ENCODE peak calls at places on chromosomes 13 and 19, in five cellular contexts. U is progenitor cell of endocrine pancreas, G is fibroblast of villous mesenchyme, J is BE2C, Z is uterus. D is an unnamed sample.

GRCh38 chr19:39830847-39831246 is 3.1 kb downstream of the DYRK1B start:
- DNase-seq in U (no peak), G (no peak), J (no peak), Z (no peak), D (no peak)

GRCh38 chr19:35545855-35546381 is 492 bp downstream of the TMEM147 start:
- DNase-seq in U (peak), G (no peak), J (peak), Z (no peak), D (peak)

GRCh38 chr13:36432106-36432544 is at the start of gene CCNA1:
- DNase-seq in U (peak), G (no peak), J (peak), Z (peak), D (peak)

GRCh38 chr13:40388617-40389016 is 277.8 kb downstream of the FOXO1 start:
- DNase-seq in U (no peak), G (peak), J (no peak), Z (no peak), D (no peak)

GRCh38 chr13:33125821-33126570 is 109.8 kb downstream of the KL start:
- DNase-seq in U (no peak), G (peak), J (peak), Z (peak), D (no peak)

GRCh38 chr19:18419195-18419698 is at the start of gene SSBP4:
- DNase-seq in U (peak), G (peak), J (peak), Z (peak), D (peak)

GRCh38 chr13:102128216-102128800 is 273.5 kb downstream of the FGF14 start:
- DNase-seq in U (no peak), G (peak), J (peak), Z (no peak), D (no peak)

GRCh38 chr19:55418185-55418584 is 10.6 kb upstream of the UBE2S start:
- DNase-seq in U (peak), G (peak), J (peak), Z (no peak), D (peak)

GRCh38 chr19:768424-768823 is 17.5 kb downstream of the MISP start:
- DNase-seq in U (no peak), G (peak), J (no peak), Z (no peak), D (no peak)

GRCh38 chr19:29873024-29873800 is 61.4 kb downstream of the CCNE1 start:
- DNase-seq in U (peak), G (peak), J (peak), Z (peak), D (peak)

GRCh38 chr19:29873801-29874575 is 62.2 kb downstream of the CCNE1 start:
- DNase-seq in U (no peak), G (no peak), J (no peak), Z (no peak), D (no peak)

GRCh38 chr19:29871143-29871542 is 59.4 kb downstream of the CCNE1 start:
- DNase-seq in U (no peak), G (peak), J (no peak), Z (no peak), D (no peak)

GRCh38 chr19:29875931-29876330 is 64.1 kb downstream of the CCNE1 start:
- DNase-seq in U (no peak), G (no peak), J (no peak), Z (no peak), D (no peak)

GRCh38 chr19:29872224-29872731 is 60.5 kb downstream of the CCNE1 start:
- DNase-seq in U (no peak), G (no peak), J (no peak), Z (no peak), D (peak)
- TF ChIP-seq CTCF in U (peak), G (peak), J (no peak), Z (no peak), D (no peak)

GRCh38 chr19:29777916-29778315 is 33.9 kb upstream of the CCNE1 start:
- DNase-seq in U (no peak), G (no peak), J (no peak), Z (no peak), D (no peak)

GRCh38 chr19:29781582-29782580 is 29.9 kb upstream of the CCNE1 start:
- DNase-seq in U (no peak), G (no peak), J (no peak), Z (no peak), D (no peak)

GRCh38 chr19:29775575-29775900 is 36.3 kb upstream of the CCNE1 start:
- DNase-seq in U (no peak), G (peak), J (no peak), Z (no peak), D (no peak)

GRCh38 chr19:29783627-29784190 is 28.1 kb upstream of the CCNE1 start:
- DNase-seq in U (no peak), G (no peak), J (no peak), Z (no peak), D (no peak)

GRCh38 chr19:29779921-29780320 is 31.9 kb upstream of the CCNE1 start:
- DNase-seq in U (no peak), G (no peak), J (no peak), Z (no peak), D (no peak)
- TF ChIP-seq CTCF in U (peak), G (no peak), J (no peak), Z (no peak), D (no peak)

GRCh38 chr19:16825312-16826168 is 3.7 kb upstream of the SIN3B start:
- DNase-seq in U (no peak), G (peak), J (peak), Z (peak), D (no peak)

GRCh38 chr19:16828990-16829821 is at the start of gene SIN3B:
- DNase-seq in U (peak), G (peak), J (peak), Z (peak), D (peak)

GRCh38 chr19:16830679-16831078 is 1.5 kb downstream of the SIN3B start:
- DNase-seq in U (no peak), G (peak), J (no peak), Z (no peak), D (no peak)

GRCh38 chr19:16831531-16831930 is 2.3 kb downstream of the SIN3B start:
- DNase-seq in U (no peak), G (no peak), J (no peak), Z (no peak), D (no peak)

GRCh38 chr19:16829822-16830289 is 658 bp downstream of the SIN3B start:
- DNase-seq in U (no peak), G (no peak), J (no peak), Z (no peak), D (no peak)
- TF ChIP-seq CTCF in U (no peak), G (no peak), J (no peak), Z (no peak), D (no peak)

GRCh38 chr19:17336872-17337674 is at the start of gene GTPBP3:
- DNase-seq in U (peak), G (peak), J (peak), Z (peak), D (peak)
- TF ChIP-seq CTCF in U (no peak), G (no peak), J (no peak), Z (no peak), D (no peak)

GRCh38 chr19:13621413-13621812 is 115.1 kb upstream of the CACNA1A start:
- DNase-seq in U (no peak), G (peak), J (no peak), Z (no peak), D (no peak)
- TF ChIP-seq CTCF in U (no peak), G (peak), J (no peak), Z (no peak), D (no peak)

GRCh38 chr13:66849706-66850105 is 380.4 kb downstream of the PCDH9 start:
- DNase-seq in U (no peak), G (no peak), J (no peak), Z (no peak), D (no peak)
- TF ChIP-seq CTCF in U (no peak), G (no peak), J (no peak), Z (no peak), D (no peak)